ENCODE peak calls at places on chromosomes 2 and 18, in four cellular contexts. U, B, V and K are unnamed samples.
A peak's percentile ranks its signal among the peaks of the same experiment; 100 is the strongest.

GRCh38 chr2:176652300-176653182 is 383.3 kb downstream of the MTX2 start:
- DNase-seq in U (no peak), B (no peak), V (no peak), K (no peak)

GRCh38 chr2:231198291-231199173 is at the start of gene ARMC9:
- DNase-seq in U (peak; percentile 93), B (no peak), V (peak; percentile 88), K (peak; percentile 82)

GRCh38 chr2:133262888-133263287 is 305.4 kb downstream of the NCKAP5 start:
- DNase-seq in U (no peak), B (no peak), V (no peak), K (no peak)

GRCh38 chr2:164917296-164917903 is 37.9 kb downstream of the SLC38A11 start:
- DNase-seq in U (no peak), B (no peak), V (peak; percentile 52), K (peak; percentile 67)

GRCh38 chr2:98913916-98914712 is 21.9 kb downstream of the CRACDL start:
- DNase-seq in U (peak; percentile 51), B (no peak), V (no peak), K (peak; percentile 50)

GRCh38 chr2:111710085-111710484 is 173.9 kb downstream of the ANAPC1 start:
- DNase-seq in U (no peak), B (no peak), V (no peak), K (no peak)

GRCh38 chr18:57655740-57656139 is 34.1 kb upstream of the NARS1 start:
- DNase-seq in U (no peak), B (no peak), V (no peak), K (no peak)

GRCh38 chr2:239858179-239858578 is 167.0 kb downstream of the NDUFA10 start:
- DNase-seq in U (no peak), B (no peak), V (no peak), K (no peak)

GRCh38 chr2:111042772-111043771 is 77.6 kb upstream of the BCL2L11 start:
- DNase-seq in U (peak; percentile 71), B (no peak), V (no peak), K (no peak)

GRCh38 chr2:171798156-171798815 is 95.8 kb downstream of the SLC25A12 start:
- DNase-seq in U (no peak), B (no peak), V (no peak), K (no peak)

GRCh38 chr18:50727721-50728470 is 91.9 kb downstream of the MRO start:
- DNase-seq in U (no peak), B (no peak), V (no peak), K (no peak)

GRCh38 chr2:138030459-138030858 is 66.2 kb downstream of the HNMT start:
- DNase-seq in U (no peak), B (no peak), V (no peak), K (no peak)

GRCh38 chr2:85981579-85982247 is 92.9 kb upstream of the ST3GAL5 start:
- DNase-seq in U (peak; percentile 39), B (no peak), V (no peak), K (no peak)

GRCh38 chr2:47016172-47016913 is 100.7 kb upstream of the MCFD2 start:
- DNase-seq in U (no peak), B (no peak), V (peak; percentile 41), K (no peak)

GRCh38 chr2:129849559-129850160 is 129.8 kb upstream of the RAB6C start:
- DNase-seq in U (no peak), B (no peak), V (no peak), K (no peak)

GRCh38 chr2:41717883-41718282 is 329.9 kb upstream of the PKDCC start:
- DNase-seq in U (no peak), B (no peak), V (no peak), K (no peak)

GRCh38 chr2:173963323-173963816 is 1.8 kb downstream of the SP3 start:
- DNase-seq in U (no peak), B (no peak), V (no peak), K (peak; percentile 67)

GRCh38 chr2:167335627-167336026 is 447.3 kb downstream of the XIRP2 start:
- DNase-seq in U (no peak), B (no peak), V (no peak), K (no peak)

GRCh38 chr2:208213508-208214120 is 23.8 kb upstream of the C2orf80 start:
- DNase-seq in U (no peak), B (no peak), V (no peak), K (no peak)

GRCh38 chr18:24198461-24198860 is 59.6 kb downstream of the CABYR start:
- DNase-seq in U (no peak), B (no peak), V (no peak), K (no peak)

GRCh38 chr2:42762823-42763804 is 821 bp downstream of the OXER1 start:
- DNase-seq in U (peak; percentile 79), B (no peak), V (no peak), K (peak; percentile 60)

GRCh38 chr2:181955010-181955409 is 30.6 kb upstream of the PPP1R1C start:
- DNase-seq in U (no peak), B (no peak), V (no peak), K (no peak)

GRCh38 chr2:188969236-188970032 is 4.7 kb upstream of the COL3A1 start:
- DNase-seq in U (no peak), B (no peak), V (no peak), K (no peak)

GRCh38 chr2:71608034-71608433 is 154.7 kb downstream of the DYSF start:
- DNase-seq in U (peak; percentile 36), B (no peak), V (no peak), K (peak; percentile 45)

GRCh38 chr2:136209540-136210264 is 91.8 kb upstream of the CXCR4 start:
- DNase-seq in U (no peak), B (no peak), V (no peak), K (no peak)

GRCh38 chr2:68441179-68441993 is 25.7 kb downstream of the FBXO48 start:
- DNase-seq in U (peak; percentile 87), B (peak; percentile 46), V (no peak), K (peak; percentile 93)

GRCh38 chr2:44286884-44287638 is 11.8 kb downstream of the SLC3A1 start:
- DNase-seq in U (no peak), B (no peak), V (no peak), K (no peak)

GRCh38 chr18:46418657-46419260 is 238.3 kb downstream of the LOXHD1 start:
- DNase-seq in U (no peak), B (no peak), V (no peak), K (no peak)

DNA sequence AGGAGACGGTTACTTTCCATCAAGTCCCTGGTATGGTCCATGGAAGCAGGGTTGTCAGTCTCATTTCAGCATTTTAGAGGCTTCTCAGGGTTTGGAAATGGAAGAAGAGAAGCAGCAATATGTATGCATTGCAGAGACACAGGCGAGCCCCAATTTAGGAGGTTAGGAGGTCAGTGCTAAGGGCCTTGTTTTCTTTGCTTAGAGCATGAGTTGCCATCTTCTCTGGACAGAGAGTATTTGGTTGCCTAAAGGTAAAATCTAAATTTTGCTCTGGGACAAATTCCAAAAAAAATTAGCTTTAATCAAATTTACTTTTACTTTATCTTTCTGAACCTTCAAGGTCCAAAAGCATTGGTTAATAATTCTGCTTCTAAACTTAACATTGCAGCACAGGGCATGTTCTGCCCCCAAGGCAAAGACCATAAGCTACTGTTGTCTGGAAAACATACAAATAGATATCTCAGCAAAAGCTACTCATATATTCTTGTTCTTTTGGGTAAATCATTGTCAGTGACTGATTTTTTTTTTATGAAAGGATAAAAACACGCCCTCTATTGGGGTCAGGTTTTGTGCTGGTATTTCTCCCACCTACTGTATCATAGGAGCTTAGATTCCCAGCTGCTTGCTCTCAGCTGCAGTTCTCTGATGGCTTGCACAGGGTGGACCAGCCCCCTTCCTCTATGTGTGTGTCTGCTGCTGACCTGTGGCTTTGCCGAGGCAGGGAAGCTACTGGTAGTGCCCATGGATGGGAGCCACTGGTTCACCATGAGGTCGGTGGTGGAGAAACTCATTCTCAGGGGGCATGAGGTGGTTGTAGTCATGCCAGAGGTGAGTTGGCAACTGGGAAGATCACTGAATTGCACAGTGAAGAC is at the start of gene UGT1A9:
- DNase-seq in U (no peak), B (no peak), V (no peak), K (no peak)
- TF ChIP-seq POLR2A in U (no peak), B (no peak), V (no peak), K (no peak)

DNA sequence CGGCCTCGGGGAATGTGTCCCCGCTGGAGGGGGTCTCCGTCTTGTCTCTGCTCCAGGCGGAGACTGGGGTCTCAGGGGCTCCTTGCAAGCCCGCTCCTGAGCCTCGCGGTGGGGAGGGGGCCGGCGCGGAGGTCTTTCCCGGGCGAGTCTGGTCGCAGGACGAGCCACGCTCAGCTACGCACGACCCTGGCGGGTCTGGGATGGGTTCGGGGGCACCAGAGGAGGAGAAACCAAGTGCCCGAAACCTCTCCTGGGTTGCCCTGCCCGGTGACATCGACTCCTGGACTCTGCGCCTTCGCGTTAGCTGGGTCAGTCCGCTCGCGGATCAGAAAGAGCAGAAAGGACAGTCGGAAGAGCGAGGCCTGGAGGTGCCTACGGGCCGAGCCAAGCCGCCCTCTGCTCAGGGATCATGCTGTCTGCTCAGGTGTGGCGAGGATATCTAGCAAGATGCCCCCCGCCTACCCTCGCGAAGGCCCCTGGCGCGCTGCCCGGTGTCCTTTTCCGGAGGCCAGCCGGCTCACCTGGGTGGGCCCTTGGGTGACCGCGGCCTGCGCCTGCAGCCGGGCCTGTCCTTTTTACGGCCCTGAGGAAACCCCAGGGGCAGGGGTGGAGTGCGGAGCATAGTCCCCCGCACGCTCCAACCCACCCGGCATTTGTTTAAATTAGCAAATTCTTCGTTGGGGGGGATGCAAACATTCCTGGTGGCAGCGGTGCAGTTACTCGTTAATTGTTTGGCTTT is 58.7 kb downstream of the SNORC start:
- DNase-seq in U (no peak), B (no peak), V (no peak), K (no peak)
- H3K4me3 ChIP-seq in U (no peak overlapping the region), B (no peak overlapping the region), V (peak overlapping the region; percentile 33), K (no peak overlapping the region)

GRCh38 chr2:222481941-222482340 is 57.6 kb downstream of the SGPP2 start:
- DNase-seq in U (no peak), B (no peak), V (no peak), K (no peak)

GRCh38 chr2:222480497-222480896 is 56.2 kb downstream of the SGPP2 start:
- DNase-seq in U (no peak), B (no peak), V (no peak), K (no peak)

GRCh38 chr2:222485367-222486211 is 61.2 kb downstream of the SGPP2 start:
- DNase-seq in U (no peak), B (no peak), V (no peak), K (no peak)

GRCh38 chr2:222479855-222480254 is 55.5 kb downstream of the SGPP2 start:
- DNase-seq in U (no peak), B (no peak), V (no peak), K (no peak)

GRCh38 chr2:222483513-222484039 is 59.2 kb downstream of the SGPP2 start:
- DNase-seq in U (no peak), B (no peak), V (no peak), K (no peak)
- TF ChIP-seq CTCF in U (no peak), B (no peak), V (no peak), K (no peak)

DNA sequence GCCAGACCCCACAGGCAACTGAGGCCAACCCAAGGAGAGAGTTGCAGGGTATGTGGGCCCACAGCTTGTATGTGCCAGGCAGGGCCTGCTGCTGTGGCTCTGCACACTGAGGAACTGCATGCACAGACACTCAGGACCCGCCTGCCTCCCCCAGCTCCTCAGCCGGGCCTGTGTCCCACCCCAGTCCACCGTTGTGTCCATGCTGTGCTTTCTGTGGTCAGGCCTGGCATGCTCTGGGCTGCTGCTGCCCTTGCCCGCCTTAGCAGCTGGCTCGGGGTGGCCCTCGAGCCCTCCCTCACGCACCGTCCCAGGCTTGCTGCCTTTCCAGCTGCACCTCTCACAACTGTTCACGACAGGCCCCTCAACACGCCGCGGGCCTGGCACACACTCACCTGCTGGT is 4.1 kb downstream of the GYPC start:
- DNase-seq in U (peak; percentile 83), B (no peak), V (no peak), K (no peak)
- TF ChIP-seq POLR2A in U (no peak), B (no peak), V (no peak), K (no peak)